ENCODE peak calls at places on chromosomes 11 and 22, in six cellular contexts. Q is colonic mucosa, B is spleen, W is left ventricle myocardium inferior, J is GM12878, D is sigmoid colon. Z is an unnamed sample. For H3K36me3, the result is how much of the 10 kb centered on the place peaks cover.

GRCh38 chr11:114280696-114281095 is 15.5 kb upstream of the NNMT start:
- DNase-seq in Q (peak), B (peak), W (peak), J (no peak), D (peak), Z (peak)

GRCh38 chr11:86150826-86151187 is 81.9 kb upstream of the PICALM start:
- DNase-seq in Q (no peak), B (no peak), W (no peak), J (no peak), D (no peak), Z (no peak)

GRCh38 chr11:697811-698311 is 2.2 kb downstream of the TMEM80 start:
- DNase-seq in Q (no peak), B (no peak), W (no peak), J (no peak), D (no peak), Z (no peak)

GRCh38 chr11:66727282-66727882 is 1.6 kb downstream of the SPTBN2 start:
- DNase-seq in Q (no peak), B (no peak), W (no peak), J (no peak), D (peak), Z (peak)

GRCh38 chr11:121466063-121466794 is 13.5 kb upstream of the SORL1-AS1 start:
- DNase-seq in Q (peak), B (no peak), W (peak), J (no peak), D (peak), Z (peak)

GRCh38 chr11:28606930-28607329 is 498.7 kb downstream of the METTL15 start:
- DNase-seq in Q (no peak), B (no peak), W (no peak), J (no peak), D (no peak), Z (no peak)

GRCh38 chr11:68798221-68798813 is 43.4 kb downstream of the CPT1A start:
- DNase-seq in Q (peak), B (peak), W (no peak), J (no peak), D (no peak), Z (no peak)

GRCh38 chr11:63670738-63671321 is 346 bp downstream of the ATL3 start:
- DNase-seq in Q (peak), B (peak), W (peak), J (no peak), D (peak), Z (peak)

GRCh38 chr11:78325274-78325781 is 92.3 kb downstream of the GAB2 start:
- DNase-seq in Q (no peak), B (no peak), W (no peak), J (peak), D (no peak), Z (no peak)

GRCh38 chr11:75642402-75643113 is 26.3 kb downstream of the MAP6 start:
- DNase-seq in Q (no peak), B (no peak), W (no peak), J (no peak), D (no peak), Z (no peak)

GRCh38 chr11:30002157-30002556 is 14.7 kb downstream of the KCNA4 start:
- DNase-seq in Q (no peak), B (no peak), W (no peak), J (no peak), D (no peak), Z (no peak)

GRCh38 chr11:7612661-7613393 is 60.5 kb downstream of the CYB5R2 start:
- DNase-seq in Q (no peak), B (no peak), W (no peak), J (no peak), D (no peak), Z (no peak)

GRCh38 chr11:117808768-117809167 is 11.8 kb upstream of the DSCAML1 start:
- DNase-seq in Q (no peak), B (peak), W (no peak), J (no peak), D (no peak), Z (no peak)

GRCh38 chr11:134452026-134452848 is 40.2 kb upstream of the B3GAT1 start:
- DNase-seq in Q (no peak), B (no peak), W (no peak), J (no peak), D (peak), Z (no peak)

GRCh38 chr11:77401486-77402217 is 72.2 kb downstream of the PAK1 start:
- DNase-seq in Q (no peak), B (no peak), W (no peak), J (no peak), D (no peak), Z (no peak)

GRCh38 chr22:37259540-37260029 is 15.5 kb upstream of the RAC2 start:
- DNase-seq in Q (no peak), B (peak), W (no peak), J (no peak), D (no peak), Z (peak)

GRCh38 chr11:60768202-60768601 is 11.5 kb downstream of the MS4A15 start:
- DNase-seq in Q (no peak), B (peak), W (no peak), J (no peak), D (no peak), Z (no peak)

GRCh38 chr11:76885390-76886097 is 24.8 kb downstream of the ACER3 start:
- DNase-seq in Q (no peak), B (no peak), W (no peak), J (no peak), D (no peak), Z (no peak)

GRCh38 chr11:112797072-112797471 is 164.1 kb upstream of the NCAM1 start:
- DNase-seq in Q (no peak), B (no peak), W (no peak), J (no peak), D (no peak), Z (no peak)

GRCh38 chr11:71927813-71928738 is at the start of gene XNDC1N:
- DNase-seq in Q (peak), B (peak), W (peak), J (no peak), D (peak), Z (no peak)

GRCh38 chr11:202490-202889 is 4.7 kb downstream of the BET1L start:
- DNase-seq in Q (no peak), B (no peak), W (no peak), J (no peak), D (no peak), Z (no peak)

GRCh38 chr22:30649430-30650007 is 13.9 kb downstream of the SLC35E4 start:
- DNase-seq in Q (peak), B (no peak), W (peak), J (no peak), D (no peak), Z (peak)

GRCh38 chr11:7591992-7592391 is 78.2 kb downstream of the PPFIBP2 start:
- DNase-seq in Q (no peak), B (no peak), W (no peak), J (no peak), D (no peak), Z (no peak)

GRCh38 chr11:105937738-105938137 is 84.3 kb downstream of the MSANTD4 start:
- DNase-seq in Q (no peak), B (no peak), W (no peak), J (no peak), D (no peak), Z (no peak)

GRCh38 chr11:64233913-64234839 is at the start of gene VEGFB:
- DNase-seq in Q (peak), B (peak), W (peak), J (no peak), D (peak), Z (peak)

GRCh38 chr11:95072948-95073347 is 6.2 kb downstream of the SRSF8 start:
- DNase-seq in Q (no peak), B (no peak), W (no peak), J (no peak), D (no peak), Z (no peak)

GRCh38 chr22:43923631-43924548 is at the start of gene PNPLA3:
- DNase-seq in Q (peak), B (peak), W (peak), J (no peak), D (peak), Z (peak)

DNA sequence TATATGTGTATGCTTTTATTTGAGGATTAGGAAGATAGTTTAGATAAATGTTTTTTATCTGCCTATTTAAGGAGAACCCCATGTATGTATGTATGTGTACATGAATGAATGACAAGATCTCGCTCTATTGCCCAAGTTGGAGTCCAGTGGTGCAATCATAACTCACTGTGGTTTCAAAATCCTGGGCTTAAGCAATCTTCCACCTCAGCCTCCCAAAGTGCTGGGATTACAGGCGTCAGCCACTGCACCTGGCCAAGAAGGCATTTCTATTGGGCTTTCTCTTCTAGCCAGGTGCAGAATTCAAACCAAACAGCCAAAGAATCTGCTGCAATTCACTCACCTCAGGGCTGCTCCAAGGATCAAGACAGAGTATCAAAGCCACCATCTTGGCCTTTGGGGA is 25.5 kb upstream of the DGKZ start:
- DNase-seq in Q (no peak), B (no peak), W (no peak), J (no peak), D (no peak), Z (no peak)
- H3K36me3 ChIP-seq in Q (under half), B (under half), W (half or more), J (under half), D (under half), Z (under half)

DNA sequence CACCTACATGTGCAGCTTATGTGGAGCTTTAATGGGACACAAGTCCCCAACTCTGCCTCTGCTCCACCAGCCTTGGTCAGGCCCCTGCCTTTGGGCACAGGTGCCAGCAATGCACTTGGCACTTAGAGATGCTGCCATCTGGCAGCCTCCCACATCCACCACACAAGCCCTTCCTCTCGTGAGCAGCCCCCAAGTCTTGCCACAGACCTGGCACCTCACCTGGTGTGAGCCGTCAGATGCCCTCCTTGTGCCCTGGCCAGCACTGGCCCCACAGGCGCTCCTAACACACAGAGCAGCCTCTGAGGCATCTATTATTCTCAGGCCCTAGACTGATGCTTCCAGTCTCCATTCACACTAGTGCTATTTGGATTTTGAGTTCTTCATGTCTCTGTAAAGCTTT is 24.5 kb upstream of the SERPIND1 start:
- DNase-seq in Q (no peak), B (no peak), W (no peak), J (no peak), D (no peak), Z (peak)
- H3K36me3 ChIP-seq in Q (under half), B (half or more), W (half or more), J (under half), D (half or more), Z (under half)

DNA sequence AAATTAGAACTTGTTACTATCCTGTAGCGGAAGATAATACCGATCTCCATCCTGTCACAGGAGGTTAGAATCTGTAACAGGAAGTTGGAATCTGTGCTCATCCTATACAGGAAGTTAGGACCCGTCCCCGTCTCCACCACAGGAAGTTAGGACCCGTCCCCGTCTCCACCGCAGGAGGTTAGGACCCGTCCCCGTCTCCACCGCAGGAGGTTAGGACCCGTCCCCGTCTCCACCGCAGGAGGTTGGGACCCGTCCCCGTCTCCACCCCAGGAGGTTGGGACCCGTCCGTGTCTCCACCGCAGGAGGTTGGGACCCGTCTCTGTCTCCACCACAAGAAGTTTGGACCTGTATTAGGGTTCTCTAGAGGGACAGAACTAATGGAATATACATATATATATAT is 52.2 kb downstream of the FBLN1 start:
- DNase-seq in Q (no peak), B (no peak), W (no peak), J (no peak), D (no peak), Z (no peak)
- H3K36me3 ChIP-seq in Q (under half), B (under half), W (under half), J (under half), D (under half), Z (under half)

DNA sequence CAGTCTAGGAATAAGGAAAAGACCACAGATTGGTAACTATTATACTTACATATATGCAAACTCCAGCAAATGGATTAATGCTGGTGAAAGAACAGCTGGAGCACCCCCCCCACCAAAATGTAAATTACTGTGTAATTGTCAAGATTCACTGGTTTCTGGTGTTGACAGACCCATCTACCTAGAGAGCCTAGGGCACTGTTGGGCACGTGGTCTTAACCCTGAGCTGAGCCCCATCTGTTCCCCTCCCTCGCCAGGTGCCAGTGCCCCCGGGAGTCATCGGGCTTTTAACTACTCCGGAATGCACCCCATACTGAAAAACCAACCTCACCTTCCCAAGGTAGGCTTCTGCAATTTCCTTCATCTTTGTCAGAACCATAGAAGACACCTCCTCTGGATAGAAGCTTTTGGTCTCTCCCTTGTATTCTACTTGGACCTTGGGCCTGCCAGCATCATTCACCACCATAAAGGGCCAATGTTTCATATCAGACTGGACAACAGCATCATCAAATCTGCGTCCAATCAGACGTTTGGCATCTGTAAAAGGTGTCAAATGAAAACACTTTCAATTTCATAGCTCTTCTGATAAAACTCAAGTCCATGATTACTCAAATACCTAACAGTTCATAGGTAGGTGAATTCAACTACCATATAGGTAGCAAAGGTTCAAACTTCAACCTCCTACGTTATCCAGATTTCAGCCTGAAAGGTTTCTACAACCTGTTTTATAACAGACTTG is 1.5 kb downstream of the HSPA8 start:
- DNase-seq in Q (no peak), B (no peak), W (no peak), J (no peak), D (no peak), Z (no peak)
- H3K36me3 ChIP-seq in Q (under half), B (half or more), W (half or more), J (under half), D (half or more), Z (under half)

DNA sequence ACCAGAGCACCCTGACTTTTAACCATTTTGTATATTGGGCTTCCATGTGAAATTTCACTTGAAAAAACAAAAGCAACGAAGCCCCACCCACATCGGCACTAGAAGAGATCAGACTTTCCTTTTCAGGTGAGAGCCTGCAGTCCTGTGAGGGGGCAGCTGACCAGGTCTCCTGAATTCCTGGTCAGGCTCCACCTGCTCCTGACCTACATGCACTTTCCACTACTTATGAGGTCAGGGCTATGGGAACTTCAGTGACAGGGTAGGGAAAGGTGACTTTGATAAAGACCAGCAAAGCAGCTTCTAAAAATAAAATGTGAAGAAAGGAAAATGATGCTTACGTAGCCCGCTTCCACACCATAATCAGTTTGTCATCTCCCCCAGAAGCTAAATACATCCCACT is 24.7 kb downstream of the HIRA start:
- DNase-seq in Q (no peak), B (no peak), W (no peak), J (no peak), D (no peak), Z (no peak)
- H3K36me3 ChIP-seq in Q (under half), B (under half), W (under half), J (under half), D (half or more), Z (half or more)

Z was measured in left lung.